ENCODE peak calls at places on chromosomes 2 and 18, in six cellular contexts. One of them, this sample, is unnamed.

GRCh38 chr2:29006092-29006985 is 25.2 kb downstream of the TOGARAM2 start:
- DNase-seq in H1: no peak
- DNase-seq in GM12878: no peak
- DNase-seq in K562: peak; percentile 64
- DNase-seq in HCT116: no peak
- DNase-seq in HepG2: no peak
- DNase-seq in this sample: no peak

GRCh38 chr2:238771193-238771592 is 76.7 kb upstream of the TWIST2 start:
- DNase-seq in HepG2: peak; percentile 59
- DNase-seq in HCT116: no peak
- DNase-seq in K562: peak; percentile 7
- DNase-seq in H1: no peak
- DNase-seq in GM12878: no peak
- DNase-seq in this sample: peak; percentile 15

GRCh38 chr2:64796926-64797325 is 143.2 kb upstream of the SERTAD2 start:
- DNase-seq in GM12878: no peak
- DNase-seq in HCT116: no peak
- DNase-seq in K562: no peak
- DNase-seq in HepG2: no peak
- DNase-seq in H1: no peak
- DNase-seq in this sample: no peak

GRCh38 chr2:42110287-42110973 is 58.7 kb upstream of the EML4 start:
- DNase-seq in K562: no peak
- DNase-seq in GM12878: no peak
- DNase-seq in HepG2: no peak
- DNase-seq in H1: no peak
- DNase-seq in HCT116: no peak
- DNase-seq in this sample: no peak

GRCh38 chr2:164495491-164496223 is 125.6 kb downstream of the GRB14 start:
- DNase-seq in GM12878: no peak
- DNase-seq in H1: no peak
- DNase-seq in HCT116: peak; percentile 23
- DNase-seq in HepG2: peak; percentile 65
- DNase-seq in K562: peak; percentile 9
- DNase-seq in this sample: peak; percentile 33

GRCh38 chr18:27005589-27005988 is 140.1 kb upstream of the AQP4 start:
- DNase-seq in GM12878: no peak
- DNase-seq in HepG2: peak; percentile 22
- DNase-seq in H1: no peak
- DNase-seq in K562: peak; percentile 16
- DNase-seq in HCT116: peak; percentile 10
- DNase-seq in this sample: no peak

GRCh38 chr2:197804049-197804757 is at the start of gene PLCL1:
- DNase-seq in HepG2: peak; percentile 89
- DNase-seq in HCT116: peak; percentile 68
- DNase-seq in H1: peak; percentile 63
- DNase-seq in K562: peak; percentile 93
- DNase-seq in GM12878: peak; percentile 40
- DNase-seq in this sample: peak; percentile 86

GRCh38 chr2:101921319-101921960 is 70.3 kb upstream of the IL1R2 start:
- DNase-seq in GM12878: no peak
- DNase-seq in H1: no peak
- DNase-seq in K562: no peak
- DNase-seq in HepG2: no peak
- DNase-seq in HCT116: no peak
- DNase-seq in this sample: no peak

GRCh38 chr2:127575185-127575765 is 39.8 kb downstream of the MYO7B start:
- DNase-seq in H1: no peak
- DNase-seq in K562: no peak
- DNase-seq in HCT116: no peak
- DNase-seq in GM12878: no peak
- DNase-seq in HepG2: no peak
- DNase-seq in this sample: no peak

GRCh38 chr2:171172980-171173542 is 12.4 kb upstream of the TLK1 start:
- DNase-seq in H1: no peak
- DNase-seq in HCT116: no peak
- DNase-seq in HepG2: no peak
- DNase-seq in K562: no peak
- DNase-seq in GM12878: no peak
- DNase-seq in this sample: no peak
- TF ChIP-seq ZNF274 in H1: no peak
- TF ChIP-seq ZNF274 in HCT116: no peak
- TF ChIP-seq ZNF274 in HepG2: no peak
- TF ChIP-seq ZNF274 in K562: no peak
- TF ChIP-seq ZNF274 in GM12878: no peak
- TF ChIP-seq ZNF274 in this sample: no peak

DNA sequence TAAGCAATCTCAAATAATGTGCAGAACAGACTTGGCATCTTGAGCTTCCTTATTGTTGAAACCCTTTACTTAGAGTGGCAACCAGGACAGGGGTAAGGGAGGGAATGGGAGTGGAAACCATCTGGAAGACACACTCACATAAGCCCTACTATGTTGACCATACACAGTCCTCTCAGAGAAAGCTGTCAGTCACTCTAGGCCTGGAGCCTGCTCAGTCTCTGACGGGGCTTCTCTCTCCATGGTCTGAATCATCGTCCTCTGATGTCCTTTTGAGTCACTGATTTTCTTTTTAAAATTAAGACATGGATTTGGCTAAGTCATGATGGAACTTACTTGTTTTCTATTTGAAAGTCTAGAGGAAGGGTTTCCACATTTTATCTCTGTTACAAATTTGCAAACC is 74.0 kb downstream of the MYO1B start:
- DNase-seq in HepG2: no peak
- DNase-seq in H1: no peak
- DNase-seq in GM12878: no peak
- DNase-seq in K562: no peak
- DNase-seq in HCT116: no peak
- DNase-seq in this sample: no peak
- H3K4me1 ChIP-seq in HepG2: peaks cover 20% of the 10 kb centered on the region
- H3K4me1 ChIP-seq in H1: peaks cover 1% of the 10 kb centered on the region
- H3K4me1 ChIP-seq in GM12878: peaks cover 4% of the 10 kb centered on the region
- H3K4me1 ChIP-seq in K562: no peaks in the 10 kb centered on the region
- H3K4me1 ChIP-seq in HCT116: peaks cover 48% of the 10 kb centered on the region
- H3K4me1 ChIP-seq in this sample: no peaks in the 10 kb centered on the region

GRCh38 chr2:170271340-170271739 is 93.4 kb downstream of the MYO3B start:
- DNase-seq in GM12878: no peak
- DNase-seq in H1: no peak
- DNase-seq in HCT116: no peak
- DNase-seq in K562: peak; percentile 49
- DNase-seq in HepG2: no peak
- DNase-seq in this sample: no peak
- TF ChIP-seq ZNF274 in GM12878: no peak
- TF ChIP-seq ZNF274 in H1: no peak
- TF ChIP-seq ZNF274 in HCT116: no peak
- TF ChIP-seq ZNF274 in K562: no peak
- TF ChIP-seq ZNF274 in HepG2: no peak
- TF ChIP-seq ZNF274 in this sample: no peak

DNA sequence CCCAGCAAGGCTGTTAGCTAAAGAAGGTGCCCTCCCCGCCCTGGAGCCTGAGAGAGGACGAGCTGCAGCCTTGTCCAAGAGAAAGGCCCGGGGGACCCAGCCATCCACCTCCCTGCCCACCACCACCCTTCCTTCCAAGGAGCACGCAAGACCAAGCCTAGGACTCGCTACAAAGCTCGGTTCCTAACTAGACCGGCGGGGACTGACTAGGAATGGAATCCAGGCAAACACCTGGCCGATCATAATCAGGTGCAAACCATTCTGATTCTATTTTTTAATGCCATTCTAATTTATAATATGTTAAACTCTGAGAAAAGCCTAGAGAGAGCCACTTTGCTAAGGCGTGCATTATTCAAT is 19.7 kb upstream of the TUBB6 start:
- DNase-seq in H1: no peak
- DNase-seq in HepG2: no peak
- DNase-seq in HCT116: no peak
- DNase-seq in GM12878: no peak
- DNase-seq in K562: no peak
- DNase-seq in this sample: no peak
- H3K4me1 ChIP-seq in H1: peaks cover 10% of the 10 kb centered on the region
- H3K4me1 ChIP-seq in HepG2: peaks cover 33% of the 10 kb centered on the region
- H3K4me1 ChIP-seq in HCT116: peaks cover 30% of the 10 kb centered on the region
- H3K4me1 ChIP-seq in GM12878: no peaks in the 10 kb centered on the region
- H3K4me1 ChIP-seq in K562: peaks cover 16% of the 10 kb centered on the region
- H3K4me1 ChIP-seq in this sample: no peaks in the 10 kb centered on the region

DNA sequence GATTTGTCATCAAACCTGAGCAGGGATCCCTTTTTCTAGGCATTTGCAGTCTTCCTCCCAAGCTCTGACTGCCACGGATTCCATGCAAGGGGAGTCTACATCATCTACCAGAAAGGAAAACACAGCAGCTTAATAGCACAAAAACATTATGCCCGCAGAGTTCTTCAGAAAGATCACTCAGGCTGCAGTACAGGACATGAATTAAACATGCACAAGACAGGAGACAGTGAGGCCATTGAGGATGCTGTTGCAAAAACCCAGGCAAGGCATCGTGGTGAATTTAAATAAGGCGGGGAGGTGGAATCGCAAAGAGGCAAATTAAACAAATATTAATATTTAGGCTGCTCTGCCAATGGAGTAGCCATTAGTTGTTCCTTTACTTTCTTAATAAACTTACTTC is 88.5 kb downstream of the MRPS9 start:
- DNase-seq in H1: no peak
- DNase-seq in GM12878: no peak
- DNase-seq in HepG2: no peak
- DNase-seq in K562: no peak
- DNase-seq in HCT116: no peak
- DNase-seq in this sample: no peak
- TF ChIP-seq ZNF274 in H1: no peak
- TF ChIP-seq ZNF274 in GM12878: no peak
- TF ChIP-seq ZNF274 in HepG2: no peak
- TF ChIP-seq ZNF274 in K562: no peak
- TF ChIP-seq ZNF274 in HCT116: no peak
- TF ChIP-seq ZNF274 in this sample: no peak

GRCh38 chr2:178707471-178707870 is 99.8 kb downstream of the TTN start:
- DNase-seq in H1: no peak
- DNase-seq in GM12878: no peak
- DNase-seq in HCT116: no peak
- DNase-seq in HepG2: no peak
- DNase-seq in K562: no peak
- DNase-seq in this sample: no peak
- H3K4me1 ChIP-seq in H1: no peaks in the 10 kb centered on the region
- H3K4me1 ChIP-seq in GM12878: no peaks in the 10 kb centered on the region
- H3K4me1 ChIP-seq in HCT116: no peaks in the 10 kb centered on the region
- H3K4me1 ChIP-seq in HepG2: no peaks in the 10 kb centered on the region
- H3K4me1 ChIP-seq in K562: no peaks in the 10 kb centered on the region
- H3K4me1 ChIP-seq in this sample: no peaks in the 10 kb centered on the region

DNA sequence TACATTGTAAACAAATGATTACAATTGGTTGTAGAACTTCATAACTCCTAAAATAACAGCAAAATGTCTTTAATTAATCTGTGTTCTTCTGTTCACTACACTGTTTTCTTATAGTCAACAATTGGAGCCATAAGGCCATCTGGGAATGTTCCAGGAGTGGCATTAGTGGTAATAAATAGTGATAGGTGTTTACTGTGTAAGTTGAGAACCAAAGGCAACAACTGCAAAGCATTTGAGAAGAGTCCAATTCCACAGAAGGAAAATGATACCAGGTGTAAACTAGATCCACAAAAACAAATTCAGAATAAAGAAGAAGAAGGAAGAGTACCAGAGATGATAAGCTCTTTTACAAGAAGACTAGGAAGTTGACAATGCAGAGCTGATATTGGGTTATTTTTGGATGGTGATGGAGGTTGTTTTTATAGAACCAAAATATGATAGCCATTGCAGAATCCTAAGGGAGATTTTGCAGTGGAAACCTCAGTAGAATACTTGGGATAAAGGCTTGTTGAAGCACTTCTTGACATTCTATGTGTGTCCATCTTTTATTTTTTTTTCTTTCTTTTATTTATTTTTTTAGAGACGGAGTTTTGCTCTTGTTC is 52.9 kb downstream of the ANTXR1 start:
- DNase-seq in HepG2: no peak
- DNase-seq in HCT116: no peak
- DNase-seq in GM12878: no peak
- DNase-seq in K562: no peak
- DNase-seq in H1: no peak
- DNase-seq in this sample: no peak
- TF ChIP-seq ZNF274 in HepG2: no peak
- TF ChIP-seq ZNF274 in HCT116: no peak
- TF ChIP-seq ZNF274 in GM12878: no peak
- TF ChIP-seq ZNF274 in K562: no peak
- TF ChIP-seq ZNF274 in H1: no peak
- TF ChIP-seq ZNF274 in this sample: no peak

GRCh38 chr2:144515425-144515693 is 4.6 kb downstream of the ZEB2 start:
- DNase-seq in K562: no peak
- DNase-seq in GM12878: no peak
- DNase-seq in H1: no peak
- DNase-seq in HepG2: no peak
- DNase-seq in HCT116: no peak
- DNase-seq in this sample: no peak

GRCh38 chr2:144514731-144515424 is 5.0 kb downstream of the ZEB2 start:
- DNase-seq in HCT116: no peak
- DNase-seq in K562: peak; percentile 23
- DNase-seq in GM12878: no peak
- DNase-seq in H1: no peak
- DNase-seq in HepG2: no peak
- DNase-seq in this sample: no peak

GRCh38 chr2:144511945-144512344 is 8.0 kb downstream of the ZEB2 start:
- DNase-seq in GM12878: no peak
- DNase-seq in HCT116: no peak
- DNase-seq in H1: no peak
- DNase-seq in HepG2: no peak
- DNase-seq in K562: peak; percentile 40
- DNase-seq in this sample: no peak

GRCh38 chr2:144512421-144513272 is 7.3 kb downstream of the ZEB2 start:
- DNase-seq in HCT116: no peak
- DNase-seq in H1: no peak
- DNase-seq in K562: peak; percentile 34
- DNase-seq in GM12878: no peak
- DNase-seq in HepG2: no peak
- DNase-seq in this sample: no peak

DNA sequence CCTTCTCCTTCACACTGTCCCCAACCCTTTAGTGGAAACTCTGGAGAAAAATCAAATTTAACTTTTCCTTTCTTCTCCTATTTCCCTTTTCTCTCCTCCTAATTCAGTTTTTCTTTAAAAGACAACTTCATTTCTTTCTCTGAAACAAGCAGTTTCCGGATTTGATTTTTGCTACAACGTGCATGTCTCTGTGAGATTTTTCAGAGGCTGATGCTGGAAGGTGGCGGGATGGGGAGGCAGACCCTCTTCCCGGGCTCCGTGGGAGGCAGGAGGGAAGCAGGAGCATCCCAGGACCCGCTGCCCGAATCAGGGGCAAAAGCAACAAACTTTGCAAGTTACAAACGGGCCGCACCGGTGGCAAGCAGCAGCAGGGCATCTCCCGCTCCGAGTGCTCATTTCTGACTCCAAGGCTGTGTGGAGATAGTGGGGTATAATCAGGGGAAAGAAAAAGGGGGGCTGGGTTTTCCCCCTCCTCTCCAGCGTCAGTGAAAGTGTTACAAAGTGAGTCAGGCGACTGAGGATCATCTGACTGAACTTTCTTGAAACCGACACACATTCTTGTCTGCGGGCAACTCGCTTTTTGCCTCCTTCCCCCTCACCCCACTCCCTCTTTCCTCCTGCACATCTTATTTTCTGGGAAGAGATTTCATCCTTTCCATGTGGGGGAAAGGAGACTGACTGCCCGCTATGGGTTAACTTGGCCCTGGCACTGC is 6.4 kb downstream of the ZEB2 start:
- DNase-seq in HCT116: no peak
- DNase-seq in K562: peak; percentile 27
- DNase-seq in HepG2: no peak
- DNase-seq in H1: no peak
- DNase-seq in GM12878: no peak
- DNase-seq in this sample: no peak
- H3K4me1 ChIP-seq in HCT116: no peaks in the 10 kb centered on the region
- H3K4me1 ChIP-seq in K562: peaks cover 56% of the 10 kb centered on the region
- H3K4me1 ChIP-seq in HepG2: peaks cover 5% of the 10 kb centered on the region
- H3K4me1 ChIP-seq in H1: peaks cover 13% of the 10 kb centered on the region
- H3K4me1 ChIP-seq in GM12878: peaks cover 5% of the 10 kb centered on the region
- H3K4me1 ChIP-seq in this sample: peaks cover 10% of the 10 kb centered on the region